ENCODE peak calls at places on chromosomes 13 and 19, in seven cellular contexts. A, B, Y, N, G, X and Z are unnamed samples.
A peak's percentile ranks its signal among the peaks of the same experiment; 100 is the strongest.

GRCh38 chr19:38949580-38950367 is 19.0 kb downstream of the MRPS12 start:
- DNase-seq in Y (peak; percentile 89), B (peak; percentile 76), X (peak; percentile 99), G (no peak), A (peak; percentile 87), N (peak; percentile 90), Z (peak; percentile 91)

GRCh38 chr13:44131069-44131614 is 242.5 kb upstream of the SERP2 start:
- DNase-seq in X (no peak), Y (no peak), A (no peak), N (no peak), B (no peak), G (no peak), Z (no peak)

GRCh38 chr13:110610955-110611595 is 4.3 kb upstream of the NAXD start:
- DNase-seq in Y (no peak), A (no peak), G (no peak), N (no peak), B (no peak), X (no peak), Z (no peak)

GRCh38 chr19:33731886-33732285 is 64.8 kb upstream of the KCTD15 start:
- DNase-seq in Y (peak; percentile 42), N (no peak), A (no peak), G (no peak), B (no peak), X (no peak), Z (no peak)

GRCh38 chr13:74118328-74118727 is 15.9 kb downstream of the KLF12 start:
- DNase-seq in B (no peak), G (no peak), A (no peak), N (no peak), X (no peak), Y (no peak), Z (no peak)

GRCh38 chr13:58964048-58964447 is 1199.7 kb downstream of the DIAPH3 start:
- DNase-seq in Y (no peak), G (no peak), N (no peak), A (no peak), X (no peak), B (no peak), Z (no peak)

GRCh38 chr19:4361152-4362037 is 18.0 kb downstream of the MPND start:
- DNase-seq in X (no peak), B (no peak), G (no peak), A (no peak), N (no peak), Y (peak; percentile 75), Z (peak; percentile 82)

GRCh38 chr13:89695343-89696257 is 1651.9 kb upstream of the MIR17HG start:
- DNase-seq in N (peak; percentile 39), Y (no peak), X (peak; percentile 42), B (peak; percentile 9), G (peak; percentile 22), A (peak; percentile 25), Z (no peak)

GRCh38 chr19:30556230-30556711 is 184.1 kb downstream of the ZNF536 start:
- DNase-seq in Y (no peak), X (no peak), B (no peak), N (no peak), G (no peak), A (no peak), Z (no peak)

GRCh38 chr13:73215807-73216206 is 157.0 kb downstream of the KLF5 start:
- DNase-seq in G (no peak), Y (no peak), B (peak; percentile 26), X (no peak), N (peak; percentile 38), A (no peak), Z (no peak)

GRCh38 chr13:50990540-50991506 is 81.2 kb downstream of the RNASEH2B start:
- DNase-seq in N (no peak), G (no peak), X (peak; percentile 34), Y (no peak), A (no peak), B (peak; percentile 32), Z (no peak)

GRCh38 chr13:45206340-45206739 is 5.5 kb upstream of the KCTD4 start:
- DNase-seq in B (no peak), Y (no peak), G (peak; percentile 78), N (no peak), X (no peak), A (no peak), Z (no peak)

GRCh38 chr19:18065173-18065495 is 21.6 kb downstream of the IL12RB1 start:
- DNase-seq in X (no peak), A (no peak), B (no peak), N (no peak), Y (no peak), G (no peak), Z (no peak)

GRCh38 chr19:20923077-20923871 is at the start of gene ZNF85:
- DNase-seq in Y (peak; percentile 93), A (peak; percentile 74), X (peak; percentile 80), B (peak; percentile 88), G (peak; percentile 76), N (peak; percentile 92), Z (peak; percentile 86)

GRCh38 chr13:113970810-113971470 is 2.9 kb downstream of the C13orf46 start:
- DNase-seq in B (peak; percentile 75), G (no peak), X (no peak), A (no peak), Y (peak; percentile 41), N (peak; percentile 91), Z (peak; percentile 85)

GRCh38 chr13:92843549-92843948 is 383.1 kb upstream of the GPC6 start:
- DNase-seq in Y (no peak), G (no peak), N (no peak), B (no peak), A (no peak), X (no peak), Z (no peak)

GRCh38 chr19:6424939-6425731 is 524 bp upstream of the KHSRP start:
- DNase-seq in G (peak; percentile 100), A (peak; percentile 100), B (peak; percentile 100), X (peak; percentile 96), Y (peak; percentile 98), N (peak; percentile 99), Z (peak; percentile 94)
- TF ChIP-seq POLR2AphosphoS5 in G (no peak), A (no peak), B (peak; percentile 23), X (peak; percentile 16), Y (peak; percentile 78), N (no peak), Z (peak; percentile 65)

GRCh38 chr19:42606660-42607351 is 12.1 kb upstream of the CEACAM8 start:
- DNase-seq in G (peak; percentile 20), N (peak; percentile 89), X (peak; percentile 76), B (peak; percentile 73), Y (peak; percentile 88), A (peak; percentile 44), Z (peak; percentile 41)
- TF ChIP-seq CTCF in G (peak; percentile 85), N (no peak), X (peak; percentile 67), B (peak; percentile 64), Y (peak; percentile 64), A (peak; percentile 90), Z (peak; percentile 39)

DNA sequence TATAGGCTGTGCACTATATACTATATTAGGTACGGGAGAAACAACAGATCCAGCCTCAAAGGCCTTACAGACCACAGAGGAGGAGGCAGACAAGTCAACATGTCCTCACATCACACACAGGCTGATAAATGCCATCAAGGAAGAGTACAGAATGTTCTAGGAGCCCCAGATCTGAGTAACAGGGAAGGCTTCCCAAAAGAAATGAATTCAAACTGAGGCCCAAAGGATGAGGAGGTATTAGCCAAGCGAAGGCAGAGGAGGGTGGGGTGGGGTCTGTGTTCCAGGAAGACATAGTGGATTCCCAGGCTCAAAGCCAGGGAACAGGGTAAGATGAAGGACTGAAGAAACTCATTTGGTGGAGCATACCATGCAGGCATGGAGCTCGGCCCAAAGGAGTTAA is 55.1 kb downstream of the RXFP2 start:
- DNase-seq in X (no peak), Y (no peak), G (no peak), A (no peak), N (no peak), B (no peak), Z (no peak)
- TF ChIP-seq POLR2AphosphoS5 in X (no peak), Y (no peak), G (no peak), A (no peak), N (no peak), B (no peak), Z (no peak)

GRCh38 chr19:5772416-5772815 is 12.1 kb downstream of the PRR22 start:
- DNase-seq in N (no peak), X (no peak), A (no peak), B (no peak), G (no peak), Y (no peak), Z (no peak)
- TF ChIP-seq CTCF in N (no peak), X (no peak), A (no peak), B (no peak), G (no peak), Y (no peak), Z (no peak)

GRCh38 chr19:55258476-55258827 is 365 bp downstream of the PPP6R1 start:
- DNase-seq in N (no peak), A (no peak), Y (no peak), B (no peak), X (peak; percentile 87), G (no peak), Z (no peak)

GRCh38 chr19:55255618-55256423 is 3.0 kb downstream of the PPP6R1 start:
- DNase-seq in G (no peak), A (no peak), B (peak; percentile 42), N (peak; percentile 46), X (no peak), Y (peak; percentile 87), Z (no peak)

GRCh38 chr19:55258828-55259539 is at the start of gene PPP6R1:
- DNase-seq in B (peak; percentile 97), Y (peak; percentile 99), X (peak; percentile 100), G (peak; percentile 100), N (peak; percentile 98), A (peak; percentile 83), Z (peak; percentile 99)

GRCh38 chr19:55257461-55258411 is 1.1 kb downstream of the PPP6R1 start:
- DNase-seq in N (no peak), G (no peak), Y (peak; percentile 83), A (no peak), X (peak; percentile 55), B (no peak), Z (no peak)

DNA sequence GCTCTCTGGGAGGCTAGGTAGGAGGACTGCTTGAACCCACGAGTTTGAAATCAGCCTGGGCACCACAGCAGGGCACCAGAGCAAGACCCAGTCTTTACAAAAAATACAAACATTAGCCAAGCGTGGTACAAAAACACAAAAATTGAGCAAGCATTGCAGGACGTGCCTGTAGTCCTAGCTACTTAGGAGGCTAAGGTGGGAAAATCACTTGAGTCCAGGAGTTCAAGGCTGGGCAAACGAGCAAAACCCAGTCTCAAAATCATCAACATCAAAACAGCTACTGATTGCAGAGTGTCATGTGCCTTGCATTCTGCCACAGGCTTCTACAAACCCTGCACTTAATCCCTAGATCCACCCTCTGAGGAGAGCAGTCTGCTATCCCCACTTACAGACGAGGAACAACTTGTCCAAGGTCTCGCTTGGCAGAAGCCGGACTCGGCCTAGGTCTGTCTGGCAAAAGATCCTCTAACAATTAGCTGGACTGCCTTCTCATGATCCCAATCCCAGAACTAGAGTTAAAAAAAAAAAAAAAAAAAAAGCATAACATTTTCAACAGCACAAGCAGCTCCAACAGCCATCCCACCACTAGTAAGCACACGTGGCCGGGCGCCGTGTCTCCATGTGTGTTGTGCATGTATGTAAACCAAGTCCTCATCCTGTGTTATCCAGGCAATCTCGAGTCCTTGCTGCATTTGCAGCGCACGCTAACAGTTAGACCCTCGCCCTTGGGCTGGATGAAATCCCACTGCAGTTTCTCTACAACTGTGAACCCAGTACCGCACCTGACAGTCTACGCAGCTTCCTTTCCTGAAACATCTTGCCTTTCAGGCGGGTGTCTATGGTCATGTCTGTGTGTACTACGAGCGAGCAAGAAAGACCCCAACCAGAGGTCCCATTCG is 2.0 kb downstream of the PPP6R1 start:
- DNase-seq in N (no peak), Y (peak; percentile 75), A (no peak), G (no peak), B (no peak), X (no peak), Z (no peak)
- TF ChIP-seq POLR2AphosphoS5 in N (no peak), Y (no peak), A (no peak), G (no peak), B (no peak), X (no peak), Z (no peak)